ENCODE peak calls at places on chromosomes 7 and 10, in six cellular contexts. I, E, K, S, J and O are unnamed samples.

GRCh38 chr7:96069361-96069760 is 252.5 kb downstream of the SLC25A13 start:
- DNase-seq in K (no peak), S (no peak), E (no peak), I (no peak), J (no peak), O (no peak)

GRCh38 chr7:130037703-130038102 is 13.5 kb downstream of the ZC3HC1 start:
- DNase-seq in I (no peak), K (peak; percentile 20), E (no peak), J (no peak), S (no peak), O (no peak)

GRCh38 chr7:30921951-30922401 is 10.3 kb downstream of the AQP1 start:
- DNase-seq in J (peak; percentile 23), S (no peak), E (peak; percentile 12), K (no peak), I (no peak), O (no peak)

GRCh38 chr10:44881639-44882038 is 29.5 kb upstream of the TMEM72 start:
- DNase-seq in J (no peak), S (no peak), I (no peak), K (no peak), E (no peak), O (no peak)

GRCh38 chr10:33559105-33559504 is 224.6 kb upstream of the NRP1 start:
- DNase-seq in K (peak; percentile 79), J (no peak), S (peak; percentile 89), E (no peak), I (peak; percentile 23), O (no peak)

GRCh38 chr10:79482721-79483120 is 29.6 kb upstream of the EIF5AL1 start:
- DNase-seq in S (no peak), J (no peak), K (no peak), I (no peak), E (no peak), O (no peak)

GRCh38 chr10:112958275-112958995 is 8.4 kb downstream of the TCF7L2 start:
- DNase-seq in E (no peak), I (no peak), S (peak; percentile 86), J (no peak), K (peak; percentile 97), O (peak; percentile 89)

GRCh38 chr7:134298902-134299683 is 17.6 kb downstream of the SLC35B4 start:
- DNase-seq in J (peak; percentile 60), K (peak; percentile 78), S (no peak), I (no peak), E (no peak), O (no peak)

GRCh38 chr10:62545155-62545554 is 171.0 kb downstream of the ZNF365 start:
- DNase-seq in S (no peak), K (no peak), E (no peak), J (no peak), I (no peak), O (no peak)

GRCh38 chr10:3172081-3172445 is 519 bp downstream of the PITRM1 start:
- DNase-seq in E (peak; percentile 30), K (peak; percentile 78), S (peak; percentile 40), I (no peak), J (no peak), O (no peak)

GRCh38 chr10:117131390-117132327 is 6.4 kb downstream of the VAX1 start:
- DNase-seq in E (no peak), J (no peak), I (no peak), K (no peak), S (no peak), O (no peak)

GRCh38 chr7:143507534-143507933 is 29.9 kb downstream of the TAS2R41 start:
- DNase-seq in E (no peak), S (no peak), K (no peak), I (no peak), J (no peak), O (no peak)

GRCh38 chr7:126103582-126103981 is 1149.2 kb downstream of the GRM8 start:
- DNase-seq in S (no peak), J (no peak), K (no peak), E (no peak), I (no peak), O (no peak)

GRCh38 chr7:35544028-35544742 is 150.8 kb downstream of the HERPUD2 start:
- DNase-seq in I (no peak), K (no peak), E (no peak), S (no peak), J (no peak), O (no peak)

GRCh38 chr7:34848670-34849069 is 188.6 kb downstream of the DPY19L1 start:
- DNase-seq in I (no peak), K (no peak), S (no peak), E (no peak), J (no peak), O (no peak)

GRCh38 chr10:121282797-121283515 is 315.3 kb downstream of the FGFR2 start:
- DNase-seq in S (no peak), J (no peak), K (no peak), I (no peak), E (no peak), O (no peak)

GRCh38 chr10:660980-661890 is 28.2 kb downstream of the DIP2C start:
- DNase-seq in J (no peak), K (no peak), I (peak; percentile 36), E (peak; percentile 37), S (no peak), O (no peak)

GRCh38 chr10:113003032-113003431 is 53.0 kb downstream of the TCF7L2 start:
- DNase-seq in K (no peak), I (no peak), S (no peak), E (no peak), J (no peak), O (no peak)

GRCh38 chr10:66747451-66747850 is 178.4 kb upstream of the LRRTM3 start:
- DNase-seq in I (no peak), E (no peak), J (no peak), K (peak; percentile 85), S (peak; percentile 94), O (peak; percentile 84)

GRCh38 chr7:35705932-35706461 is 11.1 kb upstream of the HERPUD2 start:
- DNase-seq in I (no peak), J (no peak), K (peak; percentile 13), E (no peak), S (no peak), O (no peak)

GRCh38 chr10:28676297-28676967 is 889 bp upstream of the BAMBI start:
- DNase-seq in E (peak; percentile 49), S (no peak), I (no peak), K (no peak), J (peak; percentile 26), O (no peak)
- TF ChIP-seq CTCF in E (no peak), S (no peak), I (no peak), K (peak; percentile 0), J (no peak), O (peak; percentile 7)

DNA sequence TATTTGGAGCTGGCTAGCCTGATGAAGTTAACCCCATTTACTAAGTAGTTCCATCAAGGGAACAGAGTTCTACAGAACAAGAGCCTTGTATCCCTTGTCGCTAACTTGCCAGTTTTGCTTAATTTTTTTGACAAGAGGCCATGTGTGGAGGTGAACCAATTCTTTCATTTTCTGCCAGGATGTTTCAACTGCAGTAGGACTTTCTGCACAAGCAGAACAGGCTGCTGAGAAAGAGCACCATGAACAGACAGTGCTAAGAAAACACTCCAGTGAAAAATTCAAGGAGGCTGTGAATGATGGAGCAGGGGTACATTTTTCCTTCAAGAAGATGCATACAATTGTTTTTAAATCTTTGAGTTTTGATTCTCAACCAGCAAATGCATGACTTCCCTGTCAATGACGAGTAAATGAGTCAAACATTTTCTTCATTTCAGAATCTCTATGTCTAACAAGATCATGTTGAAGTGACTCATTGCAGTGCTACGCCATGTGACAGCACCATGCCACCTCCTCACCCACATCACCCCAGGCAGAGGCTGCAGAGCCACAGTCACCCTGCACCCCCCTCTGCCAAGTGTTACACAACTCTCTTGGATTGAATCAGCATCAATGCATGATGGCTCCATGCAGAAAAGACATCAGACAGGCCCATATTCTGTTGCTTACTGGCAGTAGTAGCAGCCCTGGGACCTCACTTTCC is 193.1 kb downstream of the COBL start:
- DNase-seq in J (no peak), E (no peak), I (peak; percentile 71), S (peak; percentile 12), K (peak; percentile 79), O (peak; percentile 90)
- H3K4me3 ChIP-seq in J (no peak overlapping the region), E (no peak overlapping the region), I (no peak overlapping the region), S (no peak overlapping the region), K (no peak overlapping the region), O (no peak overlapping the region)

GRCh38 chr10:23081891-23082290 is 13.5 kb upstream of the MSRB2 start:
- DNase-seq in K (peak; percentile 9), S (no peak), E (no peak), I (no peak), J (no peak), O (no peak)
- TF ChIP-seq CTCF in K (peak; percentile 13), S (peak; percentile 7), E (peak; percentile 34), I (peak; percentile 32), J (no peak), O (peak; percentile 1)

GRCh38 chr10:14215601-14216000 is 115.1 kb downstream of the FRMD4A start:
- DNase-seq in K (no peak), S (no peak), I (no peak), E (no peak), J (no peak), O (no peak)

GRCh38 chr10:14208231-14208630 is 122.5 kb downstream of the FRMD4A start:
- DNase-seq in K (no peak), I (no peak), J (no peak), E (no peak), S (no peak), O (no peak)

DNA sequence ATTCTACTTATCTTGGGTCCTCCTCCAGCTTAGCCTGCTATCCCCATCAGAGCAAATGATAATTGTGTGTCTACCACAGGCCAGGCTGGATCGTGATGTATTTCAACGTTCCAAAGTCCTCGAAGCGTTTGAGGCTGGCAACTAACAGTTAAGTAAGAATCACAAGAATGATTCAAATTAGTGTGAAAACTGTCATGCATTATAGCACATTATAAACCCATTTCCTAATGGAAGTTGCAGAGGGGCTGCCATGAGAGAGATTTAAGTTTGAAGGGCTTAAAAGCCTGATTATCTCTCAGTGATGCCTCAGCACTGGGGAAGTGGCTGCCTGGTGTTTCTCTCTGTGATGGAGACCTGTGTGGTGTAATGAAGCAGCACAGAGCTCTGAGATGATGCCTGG is 119.1 kb downstream of the FRMD4A start:
- DNase-seq in I (no peak), J (no peak), K (no peak), S (no peak), E (no peak), O (no peak)
- H3K4me3 ChIP-seq in I (no peak overlapping the region), J (no peak overlapping the region), K (no peak overlapping the region), S (no peak overlapping the region), E (no peak overlapping the region), O (no peak overlapping the region)